ENCODE peak calls at places on chromosomes 16 and 17, in six cellular contexts. D is stimulated activated CD8-positive, alpha-beta memory T cell treated with anti-CD3 and anti-CD28 coated beads, Interleukin-4, amount 100 ng/mL, for 4 hours; G is transverse colon; Z is tibial artery; J is AG04450; I is C1 segment of cervical spinal cord. F is an unnamed sample.

GRCh38 chr17:71163121-71163812 is 957.6 kb upstream of the SOX9 start:
- DNase-seq in D (no peak), G (no peak), Z (no peak), J (no peak), I (no peak), F (no peak)

GRCh38 chr16:49023095-49023494 is 258.5 kb downstream of the CBLN1 start:
- DNase-seq in D (no peak), G (no peak), Z (no peak), J (no peak), I (no peak), F (no peak)

GRCh38 chr16:2473999-2474876 is 689 bp upstream of the TBC1D24 start:
- DNase-seq in D (peak), G (peak), Z (no peak), J (no peak), I (no peak), F (no peak)

GRCh38 chr17:57033296-57033695 is 51.8 kb upstream of the AKAP1 start:
- DNase-seq in D (no peak), G (no peak), Z (peak), J (no peak), I (no peak), F (no peak)

GRCh38 chr17:14451729-14452191 is 150.9 kb downstream of the HS3ST3B1 start:
- DNase-seq in D (no peak), G (no peak), Z (no peak), J (no peak), I (no peak), F (no peak)

GRCh38 chr17:75240394-75241142 is 20.8 kb downstream of the GGA3 start:
- DNase-seq in D (no peak), G (no peak), Z (no peak), J (no peak), I (no peak), F (no peak)

GRCh38 chr16:81531415-81531814 is 86.8 kb downstream of the CMIP start:
- DNase-seq in D (no peak), G (peak), Z (no peak), J (no peak), I (no peak), F (no peak)

GRCh38 chr17:75689441-75689873 is 22.3 kb downstream of the SAP30BP start:
- DNase-seq in D (no peak), G (no peak), Z (no peak), J (no peak), I (no peak), F (no peak)

GRCh38 chr16:8493885-8494487 is 96.3 kb downstream of the TMEM114 start:
- DNase-seq in D (no peak), G (no peak), Z (no peak), J (no peak), I (no peak), F (no peak)

GRCh38 chr17:66950886-66951604 is 13.5 kb upstream of the CACNG4 start:
- DNase-seq in D (no peak), G (no peak), Z (no peak), J (no peak), I (no peak), F (no peak)

GRCh38 chr17:15954222-15954621 is 9.3 kb downstream of the ADORA2B start:
- DNase-seq in D (no peak), G (no peak), Z (no peak), J (peak), I (no peak), F (no peak)

GRCh38 chr16:86783626-86784266 is 205.4 kb downstream of the FOXL1 start:
- DNase-seq in D (no peak), G (no peak), Z (no peak), J (no peak), I (no peak), F (no peak)

GRCh38 chr16:57446530-57447141 is 549 bp downstream of the CIAPIN1 start:
- DNase-seq in D (no peak), G (peak), Z (no peak), J (no peak), I (no peak), F (peak)

GRCh38 chr17:81387235-81388060 is 7.8 kb upstream of the BAHCC1 start:
- DNase-seq in D (no peak), G (peak), Z (peak), J (no peak), I (peak), F (no peak)

GRCh38 chr16:30874821-30875717 is 18.8 kb downstream of the BCL7C start:
- DNase-seq in D (peak), G (peak), Z (peak), J (peak), I (peak), F (peak)

GRCh38 chr16:50498756-50499155 is 49.4 kb upstream of the NKD1 start:
- DNase-seq in D (no peak), G (no peak), Z (peak), J (no peak), I (no peak), F (peak)

GRCh38 chr16:48162839-48163410 is 7.1 kb upstream of the ABCC12 start:
- DNase-seq in D (no peak), G (no peak), Z (no peak), J (no peak), I (no peak), F (no peak)

GRCh38 chr16:67006930-67007658 is 18.7 kb downstream of the CES4A start:
- DNase-seq in D (no peak), G (no peak), Z (no peak), J (no peak), I (no peak), F (no peak)

GRCh38 chr17:77802811-77803220 is 155.7 kb upstream of the TNRC6C start:
- DNase-seq in D (no peak), G (no peak), Z (no peak), J (no peak), I (no peak), F (no peak)

GRCh38 chr16:11429113-11429512 is 83.9 kb downstream of the RMI2 start:
- DNase-seq in D (no peak), G (no peak), Z (no peak), J (no peak), I (no peak), F (no peak)

GRCh38 chr16:57562066-57562465 is 19.6 kb downstream of the ADGRG5 start:
- DNase-seq in D (no peak), G (no peak), Z (no peak), J (no peak), I (no peak), F (no peak)

GRCh38 chr16:27067138-27067537 is 411 bp downstream of the C16orf82 start:
- DNase-seq in D (no peak), G (no peak), Z (no peak), J (no peak), I (no peak), F (no peak)